ENCODE peak calls at places on chromosome 16, in six cellular contexts. M, Z, W, R, N and K are unnamed samples.
A peak's percentile ranks its signal among the peaks of the same experiment; 100 is the strongest.

GRCh38 chr16:70754371-70754770 is 46.6 kb downstream of the VAC14 start:
- DNase-seq in Z (no peak), N (peak; percentile 8), M (no peak), W (no peak), R (no peak), K (no peak)

GRCh38 chr16:47311738-47312505 is 148.9 kb downstream of the ITFG1 start:
- DNase-seq in W (peak; percentile 20), N (no peak), Z (no peak), R (peak; percentile 49), M (peak; percentile 8), K (peak; percentile 9)

GRCh38 chr16:30369091-30369937 is 980 bp downstream of the TBC1D10B start:
- DNase-seq in W (peak; percentile 73), N (no peak), R (no peak), M (no peak), Z (no peak), K (no peak)

GRCh38 chr16:22813223-22813945 is 578 bp upstream of the HS3ST2 start:
- DNase-seq in N (peak; percentile 42), R (no peak), Z (no peak), M (peak; percentile 23), W (peak; percentile 94), K (peak; percentile 12)

GRCh38 chr16:30137897-30138296 is 14.9 kb upstream of the MAPK3 start:
- DNase-seq in Z (no peak), R (no peak), W (no peak), N (no peak), M (no peak), K (no peak)

GRCh38 chr16:73714976-73715375 is 581.6 kb upstream of the PSMD7 start:
- DNase-seq in N (no peak), Z (no peak), M (no peak), R (no peak), W (no peak), K (peak; percentile 66)

GRCh38 chr16:7342598-7342997 is 10.0 kb downstream of the RBFOX1 start:
- DNase-seq in N (no peak), M (no peak), Z (no peak), W (no peak), R (no peak), K (no peak)

GRCh38 chr16:25959216-25959615 is 267.5 kb downstream of the HS3ST4 start:
- DNase-seq in R (no peak), N (no peak), W (no peak), M (no peak), Z (no peak), K (no peak)

GRCh38 chr16:79267781-79268180 is 332.8 kb downstream of the MAF start:
- DNase-seq in Z (no peak), M (no peak), W (no peak), N (no peak), R (no peak), K (no peak)

GRCh38 chr16:66984902-66985311 is 3.5 kb upstream of the CES4A start:
- DNase-seq in M (no peak), Z (no peak), N (no peak), R (no peak), W (no peak), K (no peak)

GRCh38 chr16:642189-643049 is 791 bp downstream of the MCRIP2 start:
- DNase-seq in Z (no peak), W (peak; percentile 54), M (peak; percentile 36), R (peak; percentile 60), N (peak; percentile 67), K (peak; percentile 81)

GRCh38 chr16:27806388-27806787 is 256.4 kb downstream of the KATNIP start:
- DNase-seq in W (no peak), N (no peak), M (no peak), R (no peak), Z (no peak), K (no peak)

GRCh38 chr16:4016648-4017047 is 99.6 kb downstream of the ADCY9 start:
- DNase-seq in N (no peak), R (no peak), W (no peak), Z (no peak), M (peak; percentile 58), K (no peak)

GRCh38 chr16:85329059-85329812 is 217.0 kb upstream of the CIBAR2 start:
- DNase-seq in Z (peak; percentile 54), R (no peak), W (peak; percentile 97), M (peak; percentile 38), N (no peak), K (no peak)

GRCh38 chr16:85963746-85964370 is 64.9 kb downstream of the IRF8 start:
- DNase-seq in R (no peak), M (peak; percentile 79), W (no peak), N (peak; percentile 66), Z (no peak), K (no peak)

GRCh38 chr16:29141586-29142324 is 156.9 kb downstream of the LAT start:
- DNase-seq in Z (no peak), N (no peak), R (no peak), W (no peak), M (no peak), K (no peak)

GRCh38 chr16:85611205-85611454 is 2.0 kb upstream of the GSE1 start:
- DNase-seq in R (peak; percentile 45), N (no peak), W (peak; percentile 76), Z (no peak), M (peak; percentile 20), K (no peak)

GRCh38 chr16:25063865-25064264 is 47.7 kb upstream of the LCMT1 start:
- DNase-seq in Z (peak; percentile 90), M (peak; percentile 57), N (peak; percentile 35), W (no peak), R (no peak), K (no peak)

GRCh38 chr16:55480228-55480655 is 1.2 kb downstream of the MMP2 start:
- DNase-seq in W (peak; percentile 73), R (no peak), N (peak; percentile 90), M (peak; percentile 98), Z (peak; percentile 90), K (no peak)

GRCh38 chr16:9495824-9496223 is 404.4 kb downstream of the HAPSTR1 start:
- DNase-seq in N (no peak), M (no peak), W (no peak), Z (no peak), R (no peak), K (no peak)

GRCh38 chr16:9503251-9503986 is 412.0 kb downstream of the HAPSTR1 start:
- DNase-seq in R (no peak), Z (no peak), M (no peak), N (no peak), W (no peak), K (no peak)

GRCh38 chr16:9499921-9500593 is 408.6 kb downstream of the HAPSTR1 start:
- DNase-seq in N (peak; percentile 20), R (no peak), W (peak; percentile 81), M (no peak), Z (no peak), K (no peak)

DNA sequence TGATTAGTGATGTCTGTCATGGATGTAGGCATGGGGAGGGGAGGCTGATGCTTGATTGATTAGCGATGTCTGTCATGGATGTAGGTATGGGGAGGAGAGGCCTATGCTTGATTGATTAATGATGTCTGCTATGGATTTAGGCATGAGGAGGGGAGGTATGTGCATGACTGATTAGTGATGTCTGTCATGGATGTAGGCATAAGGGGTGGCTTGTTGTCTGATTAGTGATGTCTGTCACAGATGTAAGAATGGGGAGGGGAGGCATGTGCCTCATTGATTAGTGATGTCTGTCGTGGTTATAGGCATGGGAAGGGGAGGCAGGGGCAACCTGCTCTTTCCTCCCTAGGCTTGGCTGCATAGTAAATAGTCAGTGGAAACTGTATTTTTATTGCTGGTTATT is 409.4 kb downstream of the HAPSTR1 start:
- DNase-seq in N (no peak), Z (no peak), R (no peak), W (no peak), M (no peak), K (no peak)
- TF ChIP-seq CTCF in N (no peak), Z (no peak), R (no peak), W (no peak), M (no peak), K (no peak)

GRCh38 chr16:80596507-80597207 is 55.9 kb downstream of the DYNLRB2 start:
- DNase-seq in N (no peak), Z (no peak), R (no peak), W (no peak), M (no peak), K (no peak)

GRCh38 chr16:80586476-80586875 is 45.7 kb downstream of the DYNLRB2 start:
- DNase-seq in R (no peak), M (no peak), N (no peak), Z (peak; percentile 16), W (no peak), K (no peak)

GRCh38 chr16:80592273-80592672 is 51.5 kb downstream of the DYNLRB2 start:
- DNase-seq in W (no peak), N (no peak), Z (no peak), M (no peak), R (no peak), K (no peak)

GRCh38 chr16:80594756-80595155 is 54.0 kb downstream of the DYNLRB2 start:
- DNase-seq in N (no peak), W (no peak), Z (no peak), M (no peak), R (no peak), K (no peak)

DNA sequence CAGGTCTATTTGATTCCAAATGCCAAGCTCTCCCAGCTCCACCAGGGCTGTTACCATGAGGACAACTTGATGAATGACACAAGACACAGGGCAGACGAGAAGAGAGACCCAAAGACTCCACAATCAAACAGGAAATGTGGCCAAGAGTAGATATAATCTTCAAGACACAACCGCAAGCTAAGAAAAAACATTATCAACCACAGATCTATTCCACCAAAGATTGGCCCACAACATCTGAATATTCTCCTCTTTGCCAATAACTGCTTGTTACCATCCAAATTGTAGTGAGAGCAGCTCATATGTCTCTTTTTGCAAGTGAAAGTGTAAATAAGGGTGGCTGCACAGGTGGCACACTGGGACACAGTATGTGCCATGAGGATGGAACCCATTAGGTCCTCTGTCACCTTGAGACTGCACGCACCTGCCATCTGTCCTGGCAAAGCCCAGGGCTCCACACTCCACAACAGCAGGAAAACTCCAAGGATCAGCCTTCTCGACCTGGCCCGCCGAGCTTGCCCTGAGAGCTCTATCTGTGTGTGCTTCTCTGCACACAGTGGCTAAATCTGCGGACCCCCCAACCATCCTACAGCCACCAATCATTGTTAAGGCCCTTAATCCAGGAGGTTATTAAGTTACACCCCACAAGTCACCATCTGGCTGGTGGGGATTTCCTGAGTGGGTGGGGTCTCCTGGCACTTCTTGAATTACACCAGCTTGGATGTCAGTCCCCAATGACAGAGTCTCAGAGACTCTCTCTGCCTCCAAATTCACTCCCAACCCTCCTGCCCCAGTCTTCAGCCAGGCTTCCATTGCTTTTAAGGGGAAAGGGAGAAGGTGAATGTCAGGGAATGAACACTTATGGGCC is 50.5 kb downstream of the DYNLRB2 start:
- DNase-seq in M (no peak), W (no peak), N (no peak), R (no peak), Z (no peak), K (peak; percentile 15)
- H3K4me3 ChIP-seq in M (no peak overlapping the region), W (no peak overlapping the region), N (no peak overlapping the region), R (no peak overlapping the region), Z (no peak overlapping the region), K (no peak overlapping the region)

GRCh38 chr16:87305505-87306391 is 11.4 kb downstream of the C16orf95 start:
- DNase-seq in R (no peak), M (peak; percentile 77), Z (no peak), N (no peak), W (peak; percentile 28), K (no peak)
- TF ChIP-seq CTCF in R (no peak), M (peak; percentile 39), Z (peak; percentile 46), N (no peak), W (peak; percentile 18), K (no peak)

GRCh38 chr16:50282955-50283631 is 16.7 kb downstream of the ADCY7 start:
- DNase-seq in M (no peak), R (no peak), Z (no peak), W (no peak), N (no peak), K (no peak)
- H3K4me3 ChIP-seq in M (no peak overlapping the region), R (no peak overlapping the region), Z (no peak overlapping the region), W (no peak overlapping the region), N (no peak overlapping the region), K (no peak overlapping the region)